ENCODE peak calls at places on chromosomes 12 and 14, in seven cellular contexts. Z is GM06990, X is testis, V is Calu3, K is WTC11, D is GM12878, S is neural crest cell. H is an unnamed sample.

GRCh38 chr12:54601841-54602240 is 13.4 kb upstream of the PPP1R1A start:
- DNase-seq in Z (no peak), X (no peak), V (no peak), K (no peak), D (no peak), S (no peak), H (no peak)

GRCh38 chr14:103625361-103626095 is 3.5 kb upstream of the KLC1 start:
- DNase-seq in Z (peak), X (no peak), V (no peak), K (no peak), D (no peak), S (no peak), H (no peak)

GRCh38 chr12:52070243-52070925 is 606 bp downstream of the ATG101 start:
- DNase-seq in Z (no peak), X (no peak), V (no peak), K (no peak), D (no peak), S (no peak), H (no peak)

GRCh38 chr12:117679776-117680175 is 289.0 kb downstream of the KSR2 start:
- DNase-seq in Z (no peak), X (no peak), V (no peak), K (no peak), D (no peak), S (no peak), H (no peak)

GRCh38 chr12:94637714-94638113 is 12.6 kb downstream of the TMCC3 start:
- DNase-seq in Z (no peak), X (no peak), V (no peak), K (no peak), D (no peak), S (no peak), H (no peak)

GRCh38 chr12:68934392-68934791 is 1.4 kb upstream of the CPM start:
- DNase-seq in Z (no peak), X (no peak), V (no peak), K (no peak), D (no peak), S (no peak), H (no peak)

GRCh38 chr12:99911076-99911475 is 73.7 kb downstream of the ANKS1B start:
- DNase-seq in Z (no peak), X (peak), V (peak), K (no peak), D (no peak), S (no peak), H (no peak)

GRCh38 chr12:92827836-92828431 is 101.2 kb downstream of the EEA1 start:
- DNase-seq in Z (peak), X (no peak), V (peak), K (peak), D (peak), S (peak), H (no peak)

GRCh38 chr14:52950410-52950897 is 396 bp downstream of the FERMT2 start:
- DNase-seq in Z (peak), X (peak), V (peak), K (peak), D (no peak), S (peak), H (peak)

GRCh38 chr14:91889477-91890211 is 22.3 kb upstream of the TC2N start:
- DNase-seq in Z (no peak), X (peak), V (no peak), K (no peak), D (no peak), S (no peak), H (no peak)

GRCh38 chr12:31456562-31456961 is 130.6 kb upstream of the SINHCAF start:
- DNase-seq in Z (no peak), X (no peak), V (no peak), K (no peak), D (no peak), S (no peak), H (no peak)

GRCh38 chr12:53974084-53975018 is at the start of gene HOTAIR:
- DNase-seq in Z (peak), X (no peak), V (no peak), K (no peak), D (no peak), S (no peak), H (no peak)

GRCh38 chr12:57881035-57881973 is 34.8 kb upstream of the CTDSP2 start:
- DNase-seq in Z (no peak), X (no peak), V (no peak), K (no peak), D (no peak), S (no peak), H (no peak)

GRCh38 chr12:124481772-124482566 is 85.4 kb downstream of the NCOR2 start:
- DNase-seq in Z (no peak), X (no peak), V (no peak), K (no peak), D (no peak), S (no peak), H (no peak)

GRCh38 chr12:16347391-16348298 is at the start of gene MGST1:
- DNase-seq in Z (peak), X (peak), V (peak), K (peak), D (peak), S (peak), H (peak)

GRCh38 chr12:108916336-108916735 is 36.4 kb downstream of the DAO start:
- DNase-seq in Z (no peak), X (no peak), V (no peak), K (no peak), D (no peak), S (no peak), H (no peak)

GRCh38 chr12:72365151-72365550 is 93.0 kb downstream of the TRHDE start:
- DNase-seq in Z (no peak), X (no peak), V (no peak), K (no peak), D (no peak), S (no peak), H (no peak)

GRCh38 chr12:15752780-15753179 is 36.4 kb downstream of the EPS8 start:
- DNase-seq in Z (no peak), X (no peak), V (no peak), K (no peak), D (no peak), S (no peak), H (no peak)

GRCh38 chr14:60565211-60565610 is 56.3 kb downstream of the SIX6 start:
- DNase-seq in Z (no peak), X (no peak), V (no peak), K (no peak), D (no peak), S (no peak), H (no peak)

GRCh38 chr12:32499048-32499447 is 99.7 kb downstream of the FGD4 start:
- DNase-seq in Z (no peak), X (no peak), V (no peak), K (no peak), D (no peak), S (no peak), H (no peak)

GRCh38 chr12:40745386-40745785 is 53.1 kb downstream of the CNTN1 start:
- DNase-seq in Z (no peak), X (no peak), V (peak), K (no peak), D (no peak), S (no peak), H (no peak)

GRCh38 chr12:693937-694533 is 30.8 kb upstream of the NINJ2 start:
- DNase-seq in Z (no peak), X (no peak), V (peak), K (no peak), D (no peak), S (no peak), H (no peak)

GRCh38 chr14:65403231-65403630 is 9.3 kb upstream of the FUT8 start:
- DNase-seq in Z (no peak), X (no peak), V (no peak), K (no peak), D (no peak), S (no peak), H (no peak)

GRCh38 chr14:73721101-73721821 is 7.1 kb upstream of the PNMA1 start:
- DNase-seq in Z (no peak), X (no peak), V (no peak), K (peak), D (no peak), S (no peak), H (no peak)

GRCh38 chr14:88422919-88423318 is 37.5 kb downstream of the SPATA7 start:
- DNase-seq in Z (no peak), X (no peak), V (no peak), K (no peak), D (no peak), S (no peak), H (no peak)

GRCh38 chr14:70339970-70340369 is 19.5 kb downstream of the COX16 start:
- DNase-seq in Z (no peak), X (no peak), V (no peak), K (no peak), D (no peak), S (no peak), H (no peak)

GRCh38 chr14:35826218-35826951 is at the start of gene BRMS1L:
- DNase-seq in Z (peak), X (peak), V (peak), K (peak), D (peak), S (peak), H (peak)

GRCh38 chr12:21248679-21249078 is 86.0 kb downstream of the SLCO1A2 start:
- DNase-seq in Z (no peak), X (no peak), V (no peak), K (no peak), D (no peak), S (no peak), H (no peak)

GRCh38 chr12:124028560-124028935 is 55.5 kb downstream of the ZNF664 start:
- DNase-seq in Z (no peak), X (no peak), V (no peak), K (no peak), D (no peak), S (no peak), H (no peak)

GRCh38 chr14:33655421-33655820 is 295.5 kb downstream of the EGLN3 start:
- DNase-seq in Z (no peak), X (no peak), V (no peak), K (no peak), D (no peak), S (no peak), H (no peak)

GRCh38 chr14:20179218-20179617 is 11.5 kb upstream of the OR11G2 start:
- DNase-seq in Z (no peak), X (peak), V (no peak), K (no peak), D (no peak), S (no peak), H (no peak)

GRCh38 chr14:60738843-60739508 is 4.4 kb downstream of the MNAT1 start:
- DNase-seq in Z (no peak), X (peak), V (no peak), K (no peak), D (no peak), S (no peak), H (no peak)

GRCh38 chr12:77010637-77011548 is 54.5 kb downstream of the E2F7 start:
- DNase-seq in Z (peak), X (peak), V (peak), K (peak), D (peak), S (peak), H (peak)

GRCh38 chr12:20528208-20528607 is 159.9 kb downstream of the PDE3A start:
- DNase-seq in Z (no peak), X (no peak), V (no peak), K (no peak), D (no peak), S (no peak), H (no peak)

GRCh38 chr12:96882862-96883261 is 24.2 kb upstream of the NEDD1 start:
- DNase-seq in Z (no peak), X (no peak), V (no peak), K (no peak), D (no peak), S (no peak), H (no peak)

GRCh38 chr12:119375619-119376018 is 41.1 kb downstream of the CCDC60 start:
- DNase-seq in Z (peak), X (no peak), V (no peak), K (no peak), D (peak), S (no peak), H (no peak)

GRCh38 chr12:101325590-101325989 is 45.7 kb downstream of the UTP20 start:
- DNase-seq in Z (no peak), X (no peak), V (no peak), K (no peak), D (no peak), S (no peak), H (no peak)

GRCh38 chr14:65303185-65303901 is 109.2 kb upstream of the FUT8 start:
- DNase-seq in Z (peak), X (no peak), V (peak), K (no peak), D (no peak), S (no peak), H (no peak)

GRCh38 chr12:37547611-37548010 is 769.0 kb upstream of the ALG10B start:
- DNase-seq in Z (no peak), X (peak), V (no peak), K (no peak), D (no peak), S (no peak), H (no peak)

GRCh38 chr12:104582739-104583138 is 126.0 kb downstream of the CHST11 start:
- DNase-seq in Z (no peak), X (no peak), V (no peak), K (no peak), D (peak), S (no peak), H (no peak)
- TF ChIP-seq CTCF in Z (no peak), X (no peak), V (no peak), K (no peak), D (no peak), S (no peak), H (no peak)

GRCh38 chr12:47574252-47575021 is 131.4 kb downstream of the RPAP3 start:
- DNase-seq in Z (peak), X (no peak), V (no peak), K (no peak), D (no peak), S (no peak), H (no peak)

GRCh38 chr12:47573146-47573659 is 132.6 kb downstream of the RPAP3 start:
- DNase-seq in Z (no peak), X (no peak), V (no peak), K (no peak), D (no peak), S (no peak), H (no peak)

GRCh38 chr12:47577213-47577612 is 128.6 kb downstream of the RPAP3 start:
- DNase-seq in Z (no peak), X (no peak), V (no peak), K (no peak), D (no peak), S (no peak), H (no peak)

DNA sequence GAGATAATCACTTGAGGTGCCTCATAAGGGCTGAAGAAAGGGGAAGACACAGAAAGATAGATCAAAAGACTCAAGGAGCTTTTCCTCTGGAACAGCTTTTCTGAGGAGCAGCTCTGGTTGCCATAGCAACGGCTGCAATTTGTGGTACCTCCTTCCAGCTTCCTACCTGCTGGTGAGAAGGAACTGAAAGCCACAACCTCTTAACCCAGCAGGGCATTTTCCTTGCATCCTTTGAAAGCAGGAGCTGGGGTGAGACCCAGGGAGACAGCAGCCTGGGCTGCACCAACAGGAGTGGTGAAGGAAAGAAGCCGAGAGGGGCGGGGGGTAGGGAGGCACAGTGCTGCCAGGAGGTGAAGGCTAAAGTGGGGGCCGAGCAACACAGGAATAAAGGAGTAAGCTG is 129.6 kb downstream of the RPAP3 start:
- DNase-seq in Z (no peak), X (peak), V (no peak), K (peak), D (no peak), S (peak), H (no peak)
- TF ChIP-seq CTCF in Z (no peak), X (no peak), V (no peak), K (no peak), D (no peak), S (no peak), H (no peak)

GRCh38 chr14:100854435-100854834 is 28.5 kb downstream of the MEG3 start:
- DNase-seq in Z (no peak), X (no peak), V (no peak), K (no peak), D (no peak), S (no peak), H (no peak)
- TF ChIP-seq CTCF in Z (no peak), X (no peak), V (no peak), K (no peak), D (no peak), S (no peak), H (no peak)

GRCh38 chr12:2693204-2693860 is 101.4 kb upstream of the FKBP4 start:
- DNase-seq in Z (no peak), X (no peak), V (no peak), K (no peak), D (no peak), S (no peak), H (no peak)
- TF ChIP-seq CTCF in Z (no peak), X (no peak), V (no peak), K (no peak), D (no peak), S (peak), H (peak)

H was measured in progenitor cell of endocrine pancreas.